ENCODE peak calls at places on chromosomes 16 and 17, in ten cellular contexts. One of them, this sample, is unnamed.

GRCh38 chr16:88499314-88499713 is 46.2 kb downstream of the ZFPM1 start:
- DNase-seq in stromal cell of bone marrow: no peak
- DNase-seq in stimulated activated CD4-positive, alpha-beta T cell treated with anti-CD3 and anti-CD28 coated beads, Interleukin-12 subunit alpha, Interleukin-12 subunit beta, amount 100 ng/mL, for 4 hours: no peak
- DNase-seq in T-helper 2 cell: no peak
- DNase-seq in GM04504: no peak
- DNase-seq in hepatic stellate cell: no peak
- DNase-seq in choroid plexus epithelial cell: no peak
- DNase-seq in activated T-cell treated with anti-CD3 and anti-CD28 coated beads for 1 hour: no peak
- DNase-seq in D341Med: no peak
- DNase-seq in astrocyte of the cerebellum: no peak
- DNase-seq in this sample: no peak

GRCh38 chr16:21197115-21197514 is 14.3 kb downstream of the ZP2 start:
- DNase-seq in stromal cell of bone marrow: no peak
- DNase-seq in stimulated activated CD4-positive, alpha-beta T cell treated with anti-CD3 and anti-CD28 coated beads, Interleukin-12 subunit alpha, Interleukin-12 subunit beta, amount 100 ng/mL, for 4 hours: no peak
- DNase-seq in T-helper 2 cell: no peak
- DNase-seq in GM04504: no peak
- DNase-seq in hepatic stellate cell: no peak
- DNase-seq in choroid plexus epithelial cell: no peak
- DNase-seq in activated T-cell treated with anti-CD3 and anti-CD28 coated beads for 1 hour: no peak
- DNase-seq in D341Med: no peak
- DNase-seq in astrocyte of the cerebellum: no peak
- DNase-seq in this sample: no peak

GRCh38 chr17:50423553-50424159 is 2.4 kb upstream of the ACSF2 start:
- DNase-seq in stromal cell of bone marrow: peak
- DNase-seq in stimulated activated CD4-positive, alpha-beta T cell treated with anti-CD3 and anti-CD28 coated beads, Interleukin-12 subunit alpha, Interleukin-12 subunit beta, amount 100 ng/mL, for 4 hours: no peak
- DNase-seq in T-helper 2 cell: no peak
- DNase-seq in GM04504: peak
- DNase-seq in hepatic stellate cell: peak
- DNase-seq in choroid plexus epithelial cell: peak
- DNase-seq in activated T-cell treated with anti-CD3 and anti-CD28 coated beads for 1 hour: no peak
- DNase-seq in D341Med: peak
- DNase-seq in astrocyte of the cerebellum: peak
- DNase-seq in this sample: no peak

GRCh38 chr17:36188891-36189306 is 7.7 kb downstream of the CCL3L1 start:
- DNase-seq in stromal cell of bone marrow: no peak
- DNase-seq in stimulated activated CD4-positive, alpha-beta T cell treated with anti-CD3 and anti-CD28 coated beads, Interleukin-12 subunit alpha, Interleukin-12 subunit beta, amount 100 ng/mL, for 4 hours: no peak
- DNase-seq in T-helper 2 cell: peak
- DNase-seq in GM04504: no peak
- DNase-seq in hepatic stellate cell: no peak
- DNase-seq in choroid plexus epithelial cell: no peak
- DNase-seq in activated T-cell treated with anti-CD3 and anti-CD28 coated beads for 1 hour: no peak
- DNase-seq in D341Med: no peak
- DNase-seq in astrocyte of the cerebellum: no peak
- DNase-seq in this sample: peak

GRCh38 chr17:50828508-50829170 is 6.7 kb upstream of the WFIKKN2 start:
- DNase-seq in stromal cell of bone marrow: no peak
- DNase-seq in stimulated activated CD4-positive, alpha-beta T cell treated with anti-CD3 and anti-CD28 coated beads, Interleukin-12 subunit alpha, Interleukin-12 subunit beta, amount 100 ng/mL, for 4 hours: no peak
- DNase-seq in T-helper 2 cell: no peak
- DNase-seq in GM04504: no peak
- DNase-seq in hepatic stellate cell: no peak
- DNase-seq in choroid plexus epithelial cell: no peak
- DNase-seq in activated T-cell treated with anti-CD3 and anti-CD28 coated beads for 1 hour: no peak
- DNase-seq in D341Med: no peak
- DNase-seq in astrocyte of the cerebellum: no peak
- DNase-seq in this sample: no peak

GRCh38 chr17:29617481-29618271 is 5.0 kb downstream of the CORO6 start:
- DNase-seq in stromal cell of bone marrow: no peak
- DNase-seq in stimulated activated CD4-positive, alpha-beta T cell treated with anti-CD3 and anti-CD28 coated beads, Interleukin-12 subunit alpha, Interleukin-12 subunit beta, amount 100 ng/mL, for 4 hours: peak
- DNase-seq in T-helper 2 cell: peak
- DNase-seq in GM04504: no peak
- DNase-seq in hepatic stellate cell: peak
- DNase-seq in choroid plexus epithelial cell: peak
- DNase-seq in activated T-cell treated with anti-CD3 and anti-CD28 coated beads for 1 hour: peak
- DNase-seq in D341Med: peak
- DNase-seq in astrocyte of the cerebellum: no peak
- DNase-seq in this sample: peak

GRCh38 chr17:72222571-72222970 is 101.8 kb downstream of the SOX9 start:
- DNase-seq in stromal cell of bone marrow: no peak
- DNase-seq in stimulated activated CD4-positive, alpha-beta T cell treated with anti-CD3 and anti-CD28 coated beads, Interleukin-12 subunit alpha, Interleukin-12 subunit beta, amount 100 ng/mL, for 4 hours: no peak
- DNase-seq in T-helper 2 cell: no peak
- DNase-seq in GM04504: no peak
- DNase-seq in hepatic stellate cell: no peak
- DNase-seq in choroid plexus epithelial cell: no peak
- DNase-seq in activated T-cell treated with anti-CD3 and anti-CD28 coated beads for 1 hour: no peak
- DNase-seq in D341Med: no peak
- DNase-seq in astrocyte of the cerebellum: no peak
- DNase-seq in this sample: no peak

GRCh38 chr16:84056933-84057332 is 14.3 kb upstream of the SLC38A8 start:
- DNase-seq in stromal cell of bone marrow: no peak
- DNase-seq in stimulated activated CD4-positive, alpha-beta T cell treated with anti-CD3 and anti-CD28 coated beads, Interleukin-12 subunit alpha, Interleukin-12 subunit beta, amount 100 ng/mL, for 4 hours: no peak
- DNase-seq in T-helper 2 cell: no peak
- DNase-seq in GM04504: no peak
- DNase-seq in hepatic stellate cell: no peak
- DNase-seq in choroid plexus epithelial cell: no peak
- DNase-seq in activated T-cell treated with anti-CD3 and anti-CD28 coated beads for 1 hour: no peak
- DNase-seq in D341Med: no peak
- DNase-seq in astrocyte of the cerebellum: no peak
- DNase-seq in this sample: no peak

GRCh38 chr16:89256651-89257254 is 39.2 kb downstream of the ZNF778 start:
- DNase-seq in stromal cell of bone marrow: peak
- DNase-seq in stimulated activated CD4-positive, alpha-beta T cell treated with anti-CD3 and anti-CD28 coated beads, Interleukin-12 subunit alpha, Interleukin-12 subunit beta, amount 100 ng/mL, for 4 hours: peak
- DNase-seq in T-helper 2 cell: peak
- DNase-seq in GM04504: no peak
- DNase-seq in hepatic stellate cell: peak
- DNase-seq in choroid plexus epithelial cell: peak
- DNase-seq in activated T-cell treated with anti-CD3 and anti-CD28 coated beads for 1 hour: peak
- DNase-seq in D341Med: no peak
- DNase-seq in astrocyte of the cerebellum: no peak
- DNase-seq in this sample: peak

GRCh38 chr17:16407911-16408588 is 7.3 kb upstream of the TRPV2 start:
- DNase-seq in stromal cell of bone marrow: no peak
- DNase-seq in stimulated activated CD4-positive, alpha-beta T cell treated with anti-CD3 and anti-CD28 coated beads, Interleukin-12 subunit alpha, Interleukin-12 subunit beta, amount 100 ng/mL, for 4 hours: no peak
- DNase-seq in T-helper 2 cell: no peak
- DNase-seq in GM04504: no peak
- DNase-seq in hepatic stellate cell: peak
- DNase-seq in choroid plexus epithelial cell: peak
- DNase-seq in activated T-cell treated with anti-CD3 and anti-CD28 coated beads for 1 hour: no peak
- DNase-seq in D341Med: peak
- DNase-seq in astrocyte of the cerebellum: peak
- DNase-seq in this sample: no peak

GRCh38 chr16:68083861-68084503 is 1.2 kb upstream of the NFATC3 start:
- DNase-seq in stromal cell of bone marrow: no peak
- DNase-seq in stimulated activated CD4-positive, alpha-beta T cell treated with anti-CD3 and anti-CD28 coated beads, Interleukin-12 subunit alpha, Interleukin-12 subunit beta, amount 100 ng/mL, for 4 hours: no peak
- DNase-seq in T-helper 2 cell: no peak
- DNase-seq in GM04504: no peak
- DNase-seq in hepatic stellate cell: peak
- DNase-seq in choroid plexus epithelial cell: peak
- DNase-seq in activated T-cell treated with anti-CD3 and anti-CD28 coated beads for 1 hour: no peak
- DNase-seq in D341Med: peak
- DNase-seq in astrocyte of the cerebellum: no peak
- DNase-seq in this sample: no peak

GRCh38 chr16:11835891-11836652 is 15.3 kb downstream of the RSL1D1 start:
- DNase-seq in stromal cell of bone marrow: no peak
- DNase-seq in stimulated activated CD4-positive, alpha-beta T cell treated with anti-CD3 and anti-CD28 coated beads, Interleukin-12 subunit alpha, Interleukin-12 subunit beta, amount 100 ng/mL, for 4 hours: no peak
- DNase-seq in T-helper 2 cell: no peak
- DNase-seq in GM04504: peak
- DNase-seq in hepatic stellate cell: no peak
- DNase-seq in choroid plexus epithelial cell: peak
- DNase-seq in activated T-cell treated with anti-CD3 and anti-CD28 coated beads for 1 hour: no peak
- DNase-seq in D341Med: no peak
- DNase-seq in astrocyte of the cerebellum: peak
- DNase-seq in this sample: no peak

GRCh38 chr17:62172492-62173291 is 107.6 kb upstream of the MED13 start:
- DNase-seq in stromal cell of bone marrow: no peak
- DNase-seq in stimulated activated CD4-positive, alpha-beta T cell treated with anti-CD3 and anti-CD28 coated beads, Interleukin-12 subunit alpha, Interleukin-12 subunit beta, amount 100 ng/mL, for 4 hours: no peak
- DNase-seq in T-helper 2 cell: no peak
- DNase-seq in GM04504: no peak
- DNase-seq in hepatic stellate cell: no peak
- DNase-seq in choroid plexus epithelial cell: no peak
- DNase-seq in activated T-cell treated with anti-CD3 and anti-CD28 coated beads for 1 hour: no peak
- DNase-seq in D341Med: no peak
- DNase-seq in astrocyte of the cerebellum: no peak
- DNase-seq in this sample: no peak

GRCh38 chr16:4892356-4893102 is 44.4 kb downstream of the PPL start:
- DNase-seq in stromal cell of bone marrow: no peak
- DNase-seq in stimulated activated CD4-positive, alpha-beta T cell treated with anti-CD3 and anti-CD28 coated beads, Interleukin-12 subunit alpha, Interleukin-12 subunit beta, amount 100 ng/mL, for 4 hours: no peak
- DNase-seq in T-helper 2 cell: no peak
- DNase-seq in GM04504: no peak
- DNase-seq in hepatic stellate cell: peak
- DNase-seq in choroid plexus epithelial cell: peak
- DNase-seq in activated T-cell treated with anti-CD3 and anti-CD28 coated beads for 1 hour: no peak
- DNase-seq in D341Med: no peak
- DNase-seq in astrocyte of the cerebellum: no peak
- DNase-seq in this sample: no peak

GRCh38 chr17:45087978-45088377 is 26.9 kb downstream of the NMT1 start:
- DNase-seq in stromal cell of bone marrow: no peak
- DNase-seq in stimulated activated CD4-positive, alpha-beta T cell treated with anti-CD3 and anti-CD28 coated beads, Interleukin-12 subunit alpha, Interleukin-12 subunit beta, amount 100 ng/mL, for 4 hours: no peak
- DNase-seq in T-helper 2 cell: no peak
- DNase-seq in GM04504: no peak
- DNase-seq in hepatic stellate cell: no peak
- DNase-seq in choroid plexus epithelial cell: no peak
- DNase-seq in activated T-cell treated with anti-CD3 and anti-CD28 coated beads for 1 hour: no peak
- DNase-seq in D341Med: no peak
- DNase-seq in astrocyte of the cerebellum: no peak
- DNase-seq in this sample: no peak

GRCh38 chr16:17917316-17918019 is 419.1 kb downstream of the NPIPA8 start:
- DNase-seq in stromal cell of bone marrow: no peak
- DNase-seq in stimulated activated CD4-positive, alpha-beta T cell treated with anti-CD3 and anti-CD28 coated beads, Interleukin-12 subunit alpha, Interleukin-12 subunit beta, amount 100 ng/mL, for 4 hours: no peak
- DNase-seq in T-helper 2 cell: no peak
- DNase-seq in GM04504: no peak
- DNase-seq in hepatic stellate cell: no peak
- DNase-seq in choroid plexus epithelial cell: no peak
- DNase-seq in activated T-cell treated with anti-CD3 and anti-CD28 coated beads for 1 hour: no peak
- DNase-seq in D341Med: no peak
- DNase-seq in astrocyte of the cerebellum: no peak
- DNase-seq in this sample: no peak

GRCh38 chr17:73371285-73371684 is 59.5 kb upstream of the CDC42EP4 start:
- DNase-seq in stromal cell of bone marrow: peak
- DNase-seq in stimulated activated CD4-positive, alpha-beta T cell treated with anti-CD3 and anti-CD28 coated beads, Interleukin-12 subunit alpha, Interleukin-12 subunit beta, amount 100 ng/mL, for 4 hours: no peak
- DNase-seq in T-helper 2 cell: no peak
- DNase-seq in GM04504: peak
- DNase-seq in hepatic stellate cell: peak
- DNase-seq in choroid plexus epithelial cell: peak
- DNase-seq in activated T-cell treated with anti-CD3 and anti-CD28 coated beads for 1 hour: no peak
- DNase-seq in D341Med: no peak
- DNase-seq in astrocyte of the cerebellum: peak
- DNase-seq in this sample: no peak

GRCh38 chr17:28038802-28039600 is 3.5 kb upstream of the NLK start:
- DNase-seq in stromal cell of bone marrow: no peak
- DNase-seq in stimulated activated CD4-positive, alpha-beta T cell treated with anti-CD3 and anti-CD28 coated beads, Interleukin-12 subunit alpha, Interleukin-12 subunit beta, amount 100 ng/mL, for 4 hours: no peak
- DNase-seq in T-helper 2 cell: no peak
- DNase-seq in GM04504: no peak
- DNase-seq in hepatic stellate cell: no peak
- DNase-seq in choroid plexus epithelial cell: peak
- DNase-seq in activated T-cell treated with anti-CD3 and anti-CD28 coated beads for 1 hour: no peak
- DNase-seq in D341Med: no peak
- DNase-seq in astrocyte of the cerebellum: no peak
- DNase-seq in this sample: no peak

GRCh38 chr17:69358688-69359596 is 32.0 kb upstream of the ABCA5 start:
- DNase-seq in stromal cell of bone marrow: no peak
- DNase-seq in stimulated activated CD4-positive, alpha-beta T cell treated with anti-CD3 and anti-CD28 coated beads, Interleukin-12 subunit alpha, Interleukin-12 subunit beta, amount 100 ng/mL, for 4 hours: no peak
- DNase-seq in T-helper 2 cell: no peak
- DNase-seq in GM04504: no peak
- DNase-seq in hepatic stellate cell: no peak
- DNase-seq in choroid plexus epithelial cell: peak
- DNase-seq in activated T-cell treated with anti-CD3 and anti-CD28 coated beads for 1 hour: no peak
- DNase-seq in D341Med: peak
- DNase-seq in astrocyte of the cerebellum: no peak
- DNase-seq in this sample: peak

GRCh38 chr16:48501516-48502377 is 108.2 kb downstream of the N4BP1 start:
- DNase-seq in stromal cell of bone marrow: no peak
- DNase-seq in stimulated activated CD4-positive, alpha-beta T cell treated with anti-CD3 and anti-CD28 coated beads, Interleukin-12 subunit alpha, Interleukin-12 subunit beta, amount 100 ng/mL, for 4 hours: no peak
- DNase-seq in T-helper 2 cell: no peak
- DNase-seq in GM04504: no peak
- DNase-seq in hepatic stellate cell: no peak
- DNase-seq in choroid plexus epithelial cell: peak
- DNase-seq in activated T-cell treated with anti-CD3 and anti-CD28 coated beads for 1 hour: no peak
- DNase-seq in D341Med: no peak
- DNase-seq in astrocyte of the cerebellum: no peak
- DNase-seq in this sample: no peak

GRCh38 chr16:68776821-68777485 is 39.9 kb downstream of the CDH1 start:
- DNase-seq in stromal cell of bone marrow: no peak
- DNase-seq in stimulated activated CD4-positive, alpha-beta T cell treated with anti-CD3 and anti-CD28 coated beads, Interleukin-12 subunit alpha, Interleukin-12 subunit beta, amount 100 ng/mL, for 4 hours: no peak
- DNase-seq in T-helper 2 cell: no peak
- DNase-seq in GM04504: no peak
- DNase-seq in hepatic stellate cell: no peak
- DNase-seq in choroid plexus epithelial cell: peak
- DNase-seq in activated T-cell treated with anti-CD3 and anti-CD28 coated beads for 1 hour: no peak
- DNase-seq in D341Med: no peak
- DNase-seq in astrocyte of the cerebellum: peak
- DNase-seq in this sample: peak

GRCh38 chr17:64994281-64994680 is 62.3 kb downstream of the GNA13 start:
- DNase-seq in stromal cell of bone marrow: no peak
- DNase-seq in stimulated activated CD4-positive, alpha-beta T cell treated with anti-CD3 and anti-CD28 coated beads, Interleukin-12 subunit alpha, Interleukin-12 subunit beta, amount 100 ng/mL, for 4 hours: no peak
- DNase-seq in T-helper 2 cell: no peak
- DNase-seq in GM04504: no peak
- DNase-seq in hepatic stellate cell: no peak
- DNase-seq in choroid plexus epithelial cell: no peak
- DNase-seq in activated T-cell treated with anti-CD3 and anti-CD28 coated beads for 1 hour: no peak
- DNase-seq in D341Med: no peak
- DNase-seq in astrocyte of the cerebellum: no peak
- DNase-seq in this sample: no peak

GRCh38 chr17:63274156-63274555 is 171.9 kb downstream of the CYB561 start:
- DNase-seq in stromal cell of bone marrow: peak
- DNase-seq in stimulated activated CD4-positive, alpha-beta T cell treated with anti-CD3 and anti-CD28 coated beads, Interleukin-12 subunit alpha, Interleukin-12 subunit beta, amount 100 ng/mL, for 4 hours: no peak
- DNase-seq in T-helper 2 cell: no peak
- DNase-seq in GM04504: peak
- DNase-seq in hepatic stellate cell: no peak
- DNase-seq in choroid plexus epithelial cell: peak
- DNase-seq in activated T-cell treated with anti-CD3 and anti-CD28 coated beads for 1 hour: no peak
- DNase-seq in D341Med: no peak
- DNase-seq in astrocyte of the cerebellum: no peak
- DNase-seq in this sample: no peak

GRCh38 chr17:58233547-58233946 is 4.8 kb upstream of the LPO start:
- DNase-seq in stromal cell of bone marrow: no peak
- DNase-seq in stimulated activated CD4-positive, alpha-beta T cell treated with anti-CD3 and anti-CD28 coated beads, Interleukin-12 subunit alpha, Interleukin-12 subunit beta, amount 100 ng/mL, for 4 hours: no peak
- DNase-seq in T-helper 2 cell: no peak
- DNase-seq in GM04504: no peak
- DNase-seq in hepatic stellate cell: no peak
- DNase-seq in choroid plexus epithelial cell: no peak
- DNase-seq in activated T-cell treated with anti-CD3 and anti-CD28 coated beads for 1 hour: no peak
- DNase-seq in D341Med: peak
- DNase-seq in astrocyte of the cerebellum: no peak
- DNase-seq in this sample: no peak

GRCh38 chr17:72978593-72979218 is 113.8 kb downstream of the SLC39A11 start:
- DNase-seq in stromal cell of bone marrow: no peak
- DNase-seq in stimulated activated CD4-positive, alpha-beta T cell treated with anti-CD3 and anti-CD28 coated beads, Interleukin-12 subunit alpha, Interleukin-12 subunit beta, amount 100 ng/mL, for 4 hours: no peak
- DNase-seq in T-helper 2 cell: no peak
- DNase-seq in GM04504: no peak
- DNase-seq in hepatic stellate cell: no peak
- DNase-seq in choroid plexus epithelial cell: peak
- DNase-seq in activated T-cell treated with anti-CD3 and anti-CD28 coated beads for 1 hour: no peak
- DNase-seq in D341Med: no peak
- DNase-seq in astrocyte of the cerebellum: no peak
- DNase-seq in this sample: no peak

GRCh38 chr17:10614536-10615155 is 42.5 kb downstream of the MYH3 start:
- DNase-seq in stromal cell of bone marrow: peak
- DNase-seq in stimulated activated CD4-positive, alpha-beta T cell treated with anti-CD3 and anti-CD28 coated beads, Interleukin-12 subunit alpha, Interleukin-12 subunit beta, amount 100 ng/mL, for 4 hours: no peak
- DNase-seq in T-helper 2 cell: no peak
- DNase-seq in GM04504: peak
- DNase-seq in hepatic stellate cell: peak
- DNase-seq in choroid plexus epithelial cell: peak
- DNase-seq in activated T-cell treated with anti-CD3 and anti-CD28 coated beads for 1 hour: no peak
- DNase-seq in D341Med: peak
- DNase-seq in astrocyte of the cerebellum: peak
- DNase-seq in this sample: peak

GRCh38 chr16:11759163-11759834 is 16.6 kb upstream of the TXNDC11 start:
- DNase-seq in stromal cell of bone marrow: no peak
- DNase-seq in stimulated activated CD4-positive, alpha-beta T cell treated with anti-CD3 and anti-CD28 coated beads, Interleukin-12 subunit alpha, Interleukin-12 subunit beta, amount 100 ng/mL, for 4 hours: no peak
- DNase-seq in T-helper 2 cell: no peak
- DNase-seq in GM04504: no peak
- DNase-seq in hepatic stellate cell: no peak
- DNase-seq in choroid plexus epithelial cell: no peak
- DNase-seq in activated T-cell treated with anti-CD3 and anti-CD28 coated beads for 1 hour: no peak
- DNase-seq in D341Med: peak
- DNase-seq in astrocyte of the cerebellum: no peak
- DNase-seq in this sample: no peak

GRCh38 chr16:84919751-84920150 is 91.6 kb downstream of the ZDHHC7 start:
- DNase-seq in stromal cell of bone marrow: no peak
- DNase-seq in stimulated activated CD4-positive, alpha-beta T cell treated with anti-CD3 and anti-CD28 coated beads, Interleukin-12 subunit alpha, Interleukin-12 subunit beta, amount 100 ng/mL, for 4 hours: no peak
- DNase-seq in T-helper 2 cell: no peak
- DNase-seq in GM04504: no peak
- DNase-seq in hepatic stellate cell: no peak
- DNase-seq in choroid plexus epithelial cell: no peak
- DNase-seq in activated T-cell treated with anti-CD3 and anti-CD28 coated beads for 1 hour: no peak
- DNase-seq in D341Med: no peak
- DNase-seq in astrocyte of the cerebellum: no peak
- DNase-seq in this sample: no peak

This sample was measured in activated gamma-delta T cell treated with Interleukin-2 at 50 U/mL for 16 hours.